ENCODE peak calls at places on chromosomes 13 and 19, in six cellular contexts. One of them, this sample, is unnamed.
A peak's percentile ranks its signal among the peaks of the same experiment; 100 is the strongest.

GRCh38 chr19:801861-802496 is 4.7 kb downstream of the PTBP1 start:
- DNase-seq in H1: no peak
- DNase-seq in HepG2: no peak
- DNase-seq in K562: no peak
- DNase-seq in GM12891: no peak
- DNase-seq in GM12878: no peak
- DNase-seq in this sample: no peak

GRCh38 chr13:44014501-44014900 is 134.8 kb downstream of the LACC1 start:
- DNase-seq in H1: no peak
- DNase-seq in GM12891: no peak
- DNase-seq in K562: no peak
- DNase-seq in HepG2: no peak
- DNase-seq in GM12878: no peak
- DNase-seq in this sample: no peak

GRCh38 chr13:26280822-26281221 is 26.9 kb downstream of the CDK8 start:
- DNase-seq in HepG2: peak; percentile 4
- DNase-seq in H1: peak; percentile 2
- DNase-seq in GM12891: no peak
- DNase-seq in K562: no peak
- DNase-seq in GM12878: no peak
- DNase-seq in this sample: no peak

GRCh38 chr13:50323440-50324070 is 308.3 kb downstream of the KCNRG start:
- DNase-seq in K562: no peak
- DNase-seq in HepG2: no peak
- DNase-seq in GM12891: no peak
- DNase-seq in H1: no peak
- DNase-seq in GM12878: no peak
- DNase-seq in this sample: no peak

GRCh38 chr13:89465366-89465765 is 1794.2 kb downstream of the SLITRK5 start:
- DNase-seq in H1: no peak
- DNase-seq in GM12878: peak; percentile 3
- DNase-seq in GM12891: no peak
- DNase-seq in K562: no peak
- DNase-seq in HepG2: no peak
- DNase-seq in this sample: no peak

GRCh38 chr19:27753622-27754021 is 1459.3 kb downstream of the UQCRFS1 start:
- DNase-seq in K562: no peak
- DNase-seq in GM12878: no peak
- DNase-seq in GM12891: no peak
- DNase-seq in H1: no peak
- DNase-seq in HepG2: no peak
- DNase-seq in this sample: no peak

GRCh38 chr13:39493966-39494365 is 109.0 kb downstream of the LHFPL6 start:
- DNase-seq in HepG2: no peak
- DNase-seq in GM12878: no peak
- DNase-seq in GM12891: no peak
- DNase-seq in K562: no peak
- DNase-seq in H1: no peak
- DNase-seq in this sample: no peak

GRCh38 chr13:112209266-112209665 is 142.3 kb downstream of the SOX1 start:
- DNase-seq in GM12891: no peak
- DNase-seq in K562: no peak
- DNase-seq in H1: no peak
- DNase-seq in GM12878: no peak
- DNase-seq in HepG2: no peak
- DNase-seq in this sample: no peak

GRCh38 chr13:68748038-68748437 is 1359.6 kb upstream of the ATXN8OS start:
- DNase-seq in GM12878: no peak
- DNase-seq in K562: no peak
- DNase-seq in H1: no peak
- DNase-seq in HepG2: no peak
- DNase-seq in GM12891: no peak
- DNase-seq in this sample: no peak

GRCh38 chr13:74250738-74251190 is 116.6 kb upstream of the KLF12 start:
- DNase-seq in HepG2: no peak
- DNase-seq in GM12878: no peak
- DNase-seq in K562: no peak
- DNase-seq in GM12891: no peak
- DNase-seq in H1: no peak
- DNase-seq in this sample: no peak

GRCh38 chr19:4229179-4229931 is at the start of gene EBI3:
- DNase-seq in GM12878: peak; percentile 88
- DNase-seq in GM12891: peak; percentile 61
- DNase-seq in H1: no peak
- DNase-seq in K562: peak; percentile 71
- DNase-seq in HepG2: no peak
- DNase-seq in this sample: peak; percentile 60

GRCh38 chr19:14305706-14306105 is 75.5 kb upstream of the ADGRE5 start:
- DNase-seq in K562: no peak
- DNase-seq in GM12878: no peak
- DNase-seq in GM12891: no peak
- DNase-seq in HepG2: no peak
- DNase-seq in H1: no peak
- DNase-seq in this sample: no peak

GRCh38 chr19:14315433-14315832 is 65.8 kb upstream of the ADGRE5 start:
- DNase-seq in K562: no peak
- DNase-seq in GM12878: no peak
- DNase-seq in HepG2: no peak
- DNase-seq in GM12891: no peak
- DNase-seq in H1: no peak
- DNase-seq in this sample: no peak

GRCh38 chr19:14310055-14310454 is 71.2 kb upstream of the ADGRE5 start:
- DNase-seq in K562: no peak
- DNase-seq in H1: no peak
- DNase-seq in GM12878: peak; percentile 68
- DNase-seq in HepG2: no peak
- DNase-seq in GM12891: no peak
- DNase-seq in this sample: no peak
- TF ChIP-seq TAF1 in K562: no peak
- TF ChIP-seq TAF1 in H1: no peak
- TF ChIP-seq TAF1 in GM12878: no peak
- TF ChIP-seq TAF1 in HepG2: no peak
- TF ChIP-seq TAF1 in GM12891: no peak
- TF ChIP-seq TAF1 in this sample: no peak

GRCh38 chr19:58325623-58326022 is 1.2 kb upstream of the ZSCAN22 start:
- DNase-seq in HepG2: no peak
- DNase-seq in GM12891: no peak
- DNase-seq in K562: no peak
- DNase-seq in GM12878: no peak
- DNase-seq in H1: no peak
- DNase-seq in this sample: no peak

GRCh38 chr19:58330458-58330857 is 3.7 kb downstream of the ZSCAN22 start:
- DNase-seq in H1: no peak
- DNase-seq in K562: peak; percentile 66
- DNase-seq in HepG2: no peak
- DNase-seq in GM12891: no peak
- DNase-seq in GM12878: no peak
- DNase-seq in this sample: no peak

GRCh38 chr19:58328999-58329398 is 2.2 kb downstream of the ZSCAN22 start:
- DNase-seq in GM12891: no peak
- DNase-seq in GM12878: no peak
- DNase-seq in H1: peak; percentile 27
- DNase-seq in HepG2: no peak
- DNase-seq in K562: peak; percentile 71
- DNase-seq in this sample: no peak

GRCh38 chr19:58326501-58326913 is 287 bp upstream of the ZSCAN22 start:
- DNase-seq in K562: no peak
- DNase-seq in HepG2: no peak
- DNase-seq in GM12878: no peak
- DNase-seq in GM12891: no peak
- DNase-seq in H1: no peak
- DNase-seq in this sample: no peak

DNA sequence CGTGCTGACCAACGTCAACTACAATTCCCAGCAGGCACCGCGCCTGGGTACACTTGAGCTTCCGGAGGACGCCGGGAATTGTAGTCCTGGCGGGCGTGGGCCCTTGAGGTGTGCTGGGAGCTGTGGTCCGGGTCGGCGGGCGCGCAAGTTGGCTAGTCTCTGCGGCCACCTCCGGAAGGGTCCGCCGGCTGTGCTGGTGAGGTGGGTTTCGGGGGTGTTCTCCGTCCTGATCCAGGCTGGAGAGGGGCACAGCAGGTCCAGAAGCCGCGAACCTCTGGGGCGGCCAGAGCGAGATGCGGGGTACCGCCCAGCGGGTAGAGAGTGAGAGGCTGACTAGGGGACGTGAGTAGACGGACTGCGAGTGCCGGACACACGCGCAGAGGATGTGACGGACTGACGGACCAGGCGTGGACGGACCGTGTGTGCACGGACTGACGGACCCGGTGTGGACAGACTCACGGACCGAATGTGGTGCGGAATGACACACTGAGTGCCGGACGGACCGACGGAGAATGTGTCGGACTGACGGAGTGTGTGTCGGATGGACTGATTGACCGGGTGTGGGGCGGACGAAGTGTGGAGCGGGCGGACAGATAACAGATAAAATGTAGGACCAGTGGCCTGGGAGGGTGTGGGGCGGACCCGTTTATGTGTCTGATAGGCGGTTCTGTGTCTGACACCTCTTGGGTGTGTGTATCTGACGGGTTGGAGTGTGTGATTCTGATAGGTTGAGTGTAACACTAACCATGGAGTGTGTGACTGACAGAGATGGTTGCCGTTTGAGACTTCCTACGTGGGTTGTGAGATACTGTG is at the start of gene ZSCAN22:
- DNase-seq in GM12891: peak; percentile 96
- DNase-seq in H1: peak; percentile 72
- DNase-seq in HepG2: peak; percentile 93
- DNase-seq in K562: peak; percentile 98
- DNase-seq in GM12878: peak; percentile 68
- DNase-seq in this sample: peak; percentile 95
- TF ChIP-seq POLR2A in GM12891: peak; percentile 68
- TF ChIP-seq POLR2A in H1: no peak
- TF ChIP-seq POLR2A in HepG2: peak; percentile 59
- TF ChIP-seq POLR2A in K562: peak; percentile 96
- TF ChIP-seq POLR2A in GM12878: peak; percentile 88
- TF ChIP-seq POLR2A in this sample: peak; percentile 69

GRCh38 chr13:51805925-51806324 is 2.0 kb upstream of the DHRS12 start:
- DNase-seq in GM12878: no peak
- DNase-seq in GM12891: no peak
- DNase-seq in K562: no peak
- DNase-seq in HepG2: no peak
- DNase-seq in H1: no peak
- DNase-seq in this sample: no peak

GRCh38 chr13:51805313-51805712 is 1.4 kb upstream of the DHRS12 start:
- DNase-seq in HepG2: no peak
- DNase-seq in GM12891: no peak
- DNase-seq in GM12878: no peak
- DNase-seq in K562: no peak
- DNase-seq in H1: no peak
- DNase-seq in this sample: no peak

GRCh38 chr13:51804295-51805172 is 571 bp upstream of the DHRS12 start:
- DNase-seq in GM12878: no peak
- DNase-seq in GM12891: no peak
- DNase-seq in HepG2: no peak
- DNase-seq in H1: no peak
- DNase-seq in K562: peak; percentile 15
- DNase-seq in this sample: no peak

GRCh38 chr13:51807041-51807440 is 3.1 kb upstream of the DHRS12 start:
- DNase-seq in HepG2: no peak
- DNase-seq in K562: peak; percentile 28
- DNase-seq in GM12891: no peak
- DNase-seq in GM12878: no peak
- DNase-seq in H1: no peak
- DNase-seq in this sample: no peak

DNA sequence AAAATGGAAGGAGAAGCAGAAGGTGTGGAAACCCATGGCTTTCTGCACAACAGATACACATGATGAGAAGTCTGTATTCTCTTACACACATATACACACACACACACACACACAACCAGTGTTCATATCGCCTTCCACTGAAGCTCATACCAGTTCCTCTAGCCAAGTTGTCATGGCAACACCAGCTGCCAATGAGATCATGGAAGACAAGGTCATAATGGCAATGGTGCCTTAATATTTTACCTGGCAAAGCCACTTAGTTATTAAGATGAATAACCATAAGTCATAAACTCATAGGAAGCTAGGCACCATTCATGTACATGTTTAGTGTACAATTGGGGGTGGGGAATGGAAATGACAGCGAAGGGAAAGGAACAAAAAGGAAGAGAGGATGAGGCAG is 2.6 kb upstream of the DHRS12 start:
- DNase-seq in HepG2: no peak
- DNase-seq in K562: peak; percentile 26
- DNase-seq in H1: no peak
- DNase-seq in GM12891: no peak
- DNase-seq in GM12878: no peak
- DNase-seq in this sample: no peak
- TF ChIP-seq POLR2AphosphoS5 in HepG2: no peak
- TF ChIP-seq POLR2AphosphoS5 in K562: no peak
- TF ChIP-seq POLR2AphosphoS5 in H1: no peak
- TF ChIP-seq POLR2AphosphoS5 in GM12891: no peak
- TF ChIP-seq POLR2AphosphoS5 in GM12878: no peak
- TF ChIP-seq POLR2AphosphoS5 in this sample: no peak

DNA sequence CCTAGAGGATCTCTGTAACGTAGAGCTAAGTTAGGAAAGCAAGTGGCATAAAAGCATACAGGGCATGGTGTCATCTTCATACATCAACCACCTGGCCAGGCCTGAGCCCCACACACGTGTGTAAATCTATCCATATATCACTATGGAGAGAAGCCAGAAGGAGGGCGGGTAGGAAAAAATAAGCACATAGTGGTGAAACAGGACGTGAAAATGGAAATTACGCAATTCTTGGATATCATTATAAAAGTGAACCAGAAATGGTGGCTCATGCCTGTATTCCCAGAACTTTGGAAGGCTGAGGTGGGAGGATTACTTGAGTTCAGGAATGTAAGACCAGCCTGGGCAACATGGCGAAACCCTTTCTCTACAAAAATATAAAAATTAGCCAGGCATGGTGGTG is 43.4 kb downstream of the PDCD5 start:
- DNase-seq in GM12891: no peak
- DNase-seq in HepG2: no peak
- DNase-seq in K562: no peak
- DNase-seq in GM12878: no peak
- DNase-seq in H1: no peak
- DNase-seq in this sample: no peak
- TF ChIP-seq TAF1 in GM12891: no peak
- TF ChIP-seq TAF1 in HepG2: no peak
- TF ChIP-seq TAF1 in K562: no peak
- TF ChIP-seq TAF1 in GM12878: no peak
- TF ChIP-seq TAF1 in H1: no peak
- TF ChIP-seq TAF1 in this sample: no peak

GRCh38 chr19:8307965-8308866 is at the start of gene CD320:
- DNase-seq in GM12891: peak; percentile 97
- DNase-seq in GM12878: peak; percentile 63
- DNase-seq in HepG2: peak; percentile 86
- DNase-seq in H1: no peak
- DNase-seq in K562: peak; percentile 96
- DNase-seq in this sample: peak; percentile 97
- TF ChIP-seq POLR2A in GM12891: peak; percentile 93
- TF ChIP-seq POLR2A in GM12878: peak; percentile 89
- TF ChIP-seq POLR2A in HepG2: peak; percentile 86
- TF ChIP-seq POLR2A in H1: peak; percentile 80
- TF ChIP-seq POLR2A in K562: peak; percentile 90
- TF ChIP-seq POLR2A in this sample: peak; percentile 93